ENCODE peak calls at places on chromosome 1, in six cellular contexts. One of them, this sample, is unnamed. For H3K4me1 and H3K36me3, the result is how much of the 10 kb centered on the place peaks cover.

GRCh38 chr1:197922070-197922390 is 4.9 kb downstream of the LHX9 start:
- DNase-seq in upper lobe of right lung: no peak
- DNase-seq in lung: no peak
- DNase-seq in A673: no peak
- DNase-seq in DND-41: no peak
- DNase-seq in cardiac muscle cell: no peak
- DNase-seq in this sample: no peak

GRCh38 chr1:10544239-10544638 is 69.5 kb downstream of the PEX14 start:
- DNase-seq in lung: no peak
- DNase-seq in cardiac muscle cell: no peak
- DNase-seq in DND-41: peak
- DNase-seq in A673: no peak
- DNase-seq in upper lobe of right lung: no peak
- DNase-seq in this sample: no peak

GRCh38 chr1:65429806-65430205 is 9.3 kb downstream of the LEPR start:
- DNase-seq in A673: no peak
- DNase-seq in upper lobe of right lung: no peak
- DNase-seq in DND-41: no peak
- DNase-seq in lung: no peak
- DNase-seq in cardiac muscle cell: no peak
- DNase-seq in this sample: peak

GRCh38 chr1:145962157-145963102 is 1.9 kb downstream of the ANKRD34A start:
- DNase-seq in DND-41: no peak
- DNase-seq in lung: no peak
- DNase-seq in upper lobe of right lung: peak
- DNase-seq in cardiac muscle cell: no peak
- DNase-seq in A673: peak
- DNase-seq in this sample: no peak

GRCh38 chr1:79663916-79664315 is 657.4 kb upstream of the ADGRL4 start:
- DNase-seq in DND-41: no peak
- DNase-seq in lung: no peak
- DNase-seq in A673: peak
- DNase-seq in upper lobe of right lung: no peak
- DNase-seq in cardiac muscle cell: no peak
- DNase-seq in this sample: no peak

GRCh38 chr1:97091263-97091662 is 369.7 kb downstream of the PTBP2 start:
- DNase-seq in DND-41: no peak
- DNase-seq in cardiac muscle cell: no peak
- DNase-seq in A673: no peak
- DNase-seq in lung: no peak
- DNase-seq in upper lobe of right lung: no peak
- DNase-seq in this sample: no peak

GRCh38 chr1:1358433-1359201 is at the start of gene MXRA8:
- DNase-seq in cardiac muscle cell: peak
- DNase-seq in DND-41: no peak
- DNase-seq in lung: peak
- DNase-seq in upper lobe of right lung: peak
- DNase-seq in A673: no peak
- DNase-seq in this sample: peak

GRCh38 chr1:21574464-21575151 is 65.4 kb downstream of the ALPL start:
- DNase-seq in upper lobe of right lung: no peak
- DNase-seq in cardiac muscle cell: peak
- DNase-seq in lung: no peak
- DNase-seq in A673: peak
- DNase-seq in DND-41: no peak
- DNase-seq in this sample: peak

GRCh38 chr1:209587778-209588177 is 4.3 kb downstream of the CAMK1G start:
- DNase-seq in cardiac muscle cell: no peak
- DNase-seq in upper lobe of right lung: no peak
- DNase-seq in DND-41: no peak
- DNase-seq in A673: no peak
- DNase-seq in lung: no peak
- DNase-seq in this sample: no peak

GRCh38 chr1:180539103-180539502 is 19.7 kb upstream of the OVAAL start:
- DNase-seq in A673: no peak
- DNase-seq in upper lobe of right lung: no peak
- DNase-seq in lung: no peak
- DNase-seq in DND-41: no peak
- DNase-seq in cardiac muscle cell: no peak
- DNase-seq in this sample: no peak

GRCh38 chr1:185229981-185230380 is 73.0 kb downstream of the SWT1 start:
- DNase-seq in upper lobe of right lung: no peak
- DNase-seq in cardiac muscle cell: no peak
- DNase-seq in A673: peak
- DNase-seq in DND-41: no peak
- DNase-seq in lung: no peak
- DNase-seq in this sample: no peak

GRCh38 chr1:51535006-51535592 is 16.0 kb upstream of the EPS15 start:
- DNase-seq in A673: peak
- DNase-seq in lung: peak
- DNase-seq in DND-41: peak
- DNase-seq in cardiac muscle cell: peak
- DNase-seq in upper lobe of right lung: no peak
- DNase-seq in this sample: peak

GRCh38 chr1:184684285-184685077 is 70.2 kb downstream of the EDEM3 start:
- DNase-seq in DND-41: no peak
- DNase-seq in A673: no peak
- DNase-seq in upper lobe of right lung: no peak
- DNase-seq in lung: no peak
- DNase-seq in cardiac muscle cell: no peak
- DNase-seq in this sample: no peak

GRCh38 chr1:108947871-108948525 is 15.3 kb downstream of the CLCC1 start:
- DNase-seq in A673: no peak
- DNase-seq in lung: no peak
- DNase-seq in DND-41: no peak
- DNase-seq in cardiac muscle cell: no peak
- DNase-seq in upper lobe of right lung: no peak
- DNase-seq in this sample: no peak

GRCh38 chr1:3945916-3946840 is 46.1 kb upstream of the C1orf174 start:
- DNase-seq in DND-41: no peak
- DNase-seq in upper lobe of right lung: no peak
- DNase-seq in lung: no peak
- DNase-seq in cardiac muscle cell: no peak
- DNase-seq in A673: no peak
- DNase-seq in this sample: no peak

GRCh38 chr1:92711473-92712165 is 73.3 kb downstream of the EVI5 start:
- DNase-seq in A673: peak
- DNase-seq in upper lobe of right lung: no peak
- DNase-seq in cardiac muscle cell: no peak
- DNase-seq in DND-41: no peak
- DNase-seq in lung: no peak
- DNase-seq in this sample: no peak

GRCh38 chr1:25568090-25568833 is 24.9 kb downstream of the LDLRAP1 start:
- DNase-seq in lung: no peak
- DNase-seq in cardiac muscle cell: no peak
- DNase-seq in A673: no peak
- DNase-seq in DND-41: no peak
- DNase-seq in upper lobe of right lung: no peak
- DNase-seq in this sample: no peak
- H3K4me1 ChIP-seq in lung: under half
- H3K4me1 ChIP-seq in cardiac muscle cell: under half
- H3K4me1 ChIP-seq in A673: under half
- H3K4me1 ChIP-seq in DND-41: under half
- H3K4me1 ChIP-seq in upper lobe of right lung: under half
- H3K4me1 ChIP-seq in this sample: under half

GRCh38 chr1:2415801-2416208 is 3.4 kb upstream of the PEX10 start:
- DNase-seq in lung: no peak
- DNase-seq in cardiac muscle cell: no peak
- DNase-seq in A673: no peak
- DNase-seq in DND-41: peak
- DNase-seq in upper lobe of right lung: no peak
- DNase-seq in this sample: no peak
- H3K27ac ChIP-seq in lung: no peak
- H3K27ac ChIP-seq in cardiac muscle cell: no peak
- H3K27ac ChIP-seq in A673: no peak
- H3K27ac ChIP-seq in DND-41: no peak
- H3K27ac ChIP-seq in upper lobe of right lung: peak
- H3K27ac ChIP-seq in this sample: no peak

DNA sequence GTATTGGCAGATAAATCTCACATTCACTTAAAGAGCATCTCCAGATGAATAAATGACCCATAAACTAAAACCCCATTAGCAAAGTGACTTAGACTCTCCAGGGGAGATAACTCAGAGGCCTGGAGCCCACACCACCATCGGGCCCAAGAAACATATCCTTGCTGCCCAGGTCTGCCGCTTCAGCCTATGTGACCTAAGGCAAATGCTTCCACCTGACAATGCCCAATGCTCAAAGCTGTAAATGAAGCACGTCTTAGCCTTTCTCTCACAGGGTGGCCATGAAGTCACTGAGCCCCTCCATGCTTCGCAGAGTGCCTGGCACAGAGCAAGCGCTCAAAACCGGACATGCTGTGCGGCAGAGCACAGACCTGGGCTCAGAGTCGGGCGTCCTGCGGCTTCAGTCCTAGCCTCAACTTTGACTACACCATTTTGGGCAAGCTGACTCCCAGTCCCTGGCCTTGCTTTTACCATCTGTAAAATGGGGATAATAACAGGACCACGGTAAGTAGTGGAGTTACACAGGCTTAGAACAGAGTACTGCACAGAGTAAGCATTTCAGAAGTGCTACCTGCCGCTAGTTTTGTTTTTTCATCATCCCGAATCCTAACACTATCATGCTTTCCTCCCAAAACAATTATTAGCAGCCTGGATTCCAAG is 23.7 kb downstream of the NOL9 start:
- DNase-seq in upper lobe of right lung: no peak
- DNase-seq in DND-41: no peak
- DNase-seq in cardiac muscle cell: no peak
- DNase-seq in lung: no peak
- DNase-seq in A673: no peak
- DNase-seq in this sample: no peak
- H3K36me3 ChIP-seq in upper lobe of right lung: half or more
- H3K36me3 ChIP-seq in DND-41: half or more
- H3K36me3 ChIP-seq in cardiac muscle cell: half or more
- H3K36me3 ChIP-seq in lung: under half
- H3K36me3 ChIP-seq in A673: half or more
- H3K36me3 ChIP-seq in this sample: half or more

DNA sequence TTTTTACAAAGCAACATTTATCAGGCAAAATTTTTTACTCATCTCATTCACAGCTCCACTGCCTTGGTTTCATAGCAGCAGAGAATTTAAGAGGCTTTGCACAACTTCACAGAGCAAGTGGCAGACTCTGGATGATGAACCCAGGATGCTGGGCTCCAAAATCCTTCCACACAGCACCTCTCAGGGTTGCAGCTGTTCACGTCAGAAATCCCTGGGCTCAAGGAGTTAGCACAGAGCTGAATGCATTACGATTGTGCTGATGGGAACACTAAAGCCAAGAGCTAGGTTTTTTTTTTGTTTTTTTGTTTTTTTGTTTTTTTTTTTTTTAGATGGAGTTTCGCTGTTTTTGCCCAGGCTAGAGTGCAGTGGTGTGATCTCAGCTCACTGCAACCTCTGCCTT is 2.4 kb upstream of the HTR6 start:
- DNase-seq in cardiac muscle cell: no peak
- DNase-seq in upper lobe of right lung: no peak
- DNase-seq in DND-41: no peak
- DNase-seq in A673: no peak
- DNase-seq in lung: no peak
- DNase-seq in this sample: no peak
- H3K4me1 ChIP-seq in cardiac muscle cell: under half
- H3K4me1 ChIP-seq in upper lobe of right lung: under half
- H3K4me1 ChIP-seq in DND-41: under half
- H3K4me1 ChIP-seq in A673: under half
- H3K4me1 ChIP-seq in lung: under half
- H3K4me1 ChIP-seq in this sample: under half

DNA sequence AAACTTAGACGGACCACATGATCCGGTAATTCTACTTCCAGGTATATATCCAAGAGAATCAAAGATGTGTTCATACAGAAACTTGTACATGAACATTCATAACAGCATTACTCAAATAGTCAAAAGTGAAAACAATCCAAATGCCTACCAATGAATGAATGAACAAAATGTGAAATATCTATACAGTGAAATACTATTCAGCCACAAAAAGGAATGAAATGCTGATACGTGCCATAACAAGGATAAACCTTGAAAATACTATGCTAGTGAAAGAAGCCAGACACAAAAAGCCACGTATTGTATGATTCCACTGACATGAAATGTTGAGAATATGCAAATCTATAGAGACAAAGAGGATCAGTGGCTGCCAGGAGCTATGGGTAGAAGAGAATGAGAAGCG is 18.3 kb downstream of the TARBP1 start:
- DNase-seq in DND-41: no peak
- DNase-seq in lung: no peak
- DNase-seq in upper lobe of right lung: no peak
- DNase-seq in cardiac muscle cell: no peak
- DNase-seq in A673: no peak
- DNase-seq in this sample: no peak
- H3K27ac ChIP-seq in DND-41: no peak
- H3K27ac ChIP-seq in lung: no peak
- H3K27ac ChIP-seq in upper lobe of right lung: no peak
- H3K27ac ChIP-seq in cardiac muscle cell: no peak
- H3K27ac ChIP-seq in A673: no peak
- H3K27ac ChIP-seq in this sample: no peak

GRCh38 chr1:151401125-151401788 is 1.9 kb downstream of the PSMB4 start:
- DNase-seq in A673: no peak
- DNase-seq in upper lobe of right lung: no peak
- DNase-seq in DND-41: no peak
- DNase-seq in lung: no peak
- DNase-seq in cardiac muscle cell: no peak
- DNase-seq in this sample: peak
- H3K36me3 ChIP-seq in A673: half or more
- H3K36me3 ChIP-seq in upper lobe of right lung: half or more
- H3K36me3 ChIP-seq in DND-41: half or more
- H3K36me3 ChIP-seq in lung: under half
- H3K36me3 ChIP-seq in cardiac muscle cell: under half
- H3K36me3 ChIP-seq in this sample: half or more

This sample was measured in SJSA1.